ENCODE peak calls at places on chromosomes 16 and 17, in nine cellular contexts. M is fibroblast of villous mesenchyme, E is BJ, D is left ventricle myocardium inferior, W is AG09319, C is astrocyte of the cerebellum, B is DND-41, S is lower lobe of right lung, Y is mucosa of descending colon. R is an unnamed sample.

GRCh38 chr16:85901760-85902365 is 2.9 kb downstream of the IRF8 start:
- DNase-seq in B (no peak), Y (no peak), C (no peak), M (no peak), W (no peak), S (no peak), E (no peak), D (no peak), R (no peak)

GRCh38 chr17:39642675-39643074 is 5.7 kb downstream of the STARD3 start:
- DNase-seq in Y (no peak), W (no peak), B (no peak), M (no peak), S (no peak), E (no peak), C (no peak), D (no peak), R (no peak)

GRCh38 chr16:52861614-52862022 is 191.1 kb downstream of the CHD9NB start:
- DNase-seq in E (no peak), S (no peak), B (no peak), Y (peak), W (no peak), M (no peak), C (no peak), D (no peak), R (no peak)

GRCh38 chr17:18117974-18118632 is 9.5 kb downstream of the MYO15A start:
- DNase-seq in S (no peak), M (peak), E (no peak), C (no peak), B (no peak), D (no peak), W (no peak), Y (no peak), R (no peak)

GRCh38 chr16:31064882-31065461 is 9.1 kb downstream of the ZNF668 start:
- DNase-seq in M (peak), E (peak), B (no peak), C (peak), S (no peak), W (peak), Y (peak), D (peak), R (no peak)

GRCh38 chr16:12612598-12613101 is 191.0 kb downstream of the CPPED1 start:
- DNase-seq in B (no peak), S (no peak), M (no peak), D (no peak), C (no peak), E (no peak), W (no peak), Y (no peak), R (peak)

GRCh38 chr17:310111-311010 is 42.2 kb downstream of the RPH3AL start:
- DNase-seq in D (no peak), B (no peak), S (peak), E (no peak), C (no peak), Y (no peak), M (no peak), W (no peak), R (no peak)

GRCh38 chr17:13393841-13394710 is 207.7 kb downstream of the HS3ST3A1 start:
- DNase-seq in B (no peak), D (no peak), M (peak), W (peak), E (peak), S (no peak), C (no peak), Y (no peak), R (no peak)

GRCh38 chr17:34909040-34909439 is 52.2 kb downstream of the CCT6B start:
- DNase-seq in W (no peak), E (no peak), S (no peak), M (no peak), Y (no peak), B (no peak), D (no peak), C (no peak), R (no peak)

GRCh38 chr17:78783711-78784396 is 1.8 kb upstream of the CYTH1 start:
- DNase-seq in E (no peak), M (peak), W (no peak), S (no peak), D (no peak), B (no peak), C (no peak), Y (no peak), R (no peak)

GRCh38 chr17:2474371-2474770 is 37.3 kb downstream of the METTL16 start:
- DNase-seq in Y (no peak), S (no peak), W (no peak), C (no peak), M (no peak), D (no peak), B (no peak), E (no peak), R (no peak)

DNA sequence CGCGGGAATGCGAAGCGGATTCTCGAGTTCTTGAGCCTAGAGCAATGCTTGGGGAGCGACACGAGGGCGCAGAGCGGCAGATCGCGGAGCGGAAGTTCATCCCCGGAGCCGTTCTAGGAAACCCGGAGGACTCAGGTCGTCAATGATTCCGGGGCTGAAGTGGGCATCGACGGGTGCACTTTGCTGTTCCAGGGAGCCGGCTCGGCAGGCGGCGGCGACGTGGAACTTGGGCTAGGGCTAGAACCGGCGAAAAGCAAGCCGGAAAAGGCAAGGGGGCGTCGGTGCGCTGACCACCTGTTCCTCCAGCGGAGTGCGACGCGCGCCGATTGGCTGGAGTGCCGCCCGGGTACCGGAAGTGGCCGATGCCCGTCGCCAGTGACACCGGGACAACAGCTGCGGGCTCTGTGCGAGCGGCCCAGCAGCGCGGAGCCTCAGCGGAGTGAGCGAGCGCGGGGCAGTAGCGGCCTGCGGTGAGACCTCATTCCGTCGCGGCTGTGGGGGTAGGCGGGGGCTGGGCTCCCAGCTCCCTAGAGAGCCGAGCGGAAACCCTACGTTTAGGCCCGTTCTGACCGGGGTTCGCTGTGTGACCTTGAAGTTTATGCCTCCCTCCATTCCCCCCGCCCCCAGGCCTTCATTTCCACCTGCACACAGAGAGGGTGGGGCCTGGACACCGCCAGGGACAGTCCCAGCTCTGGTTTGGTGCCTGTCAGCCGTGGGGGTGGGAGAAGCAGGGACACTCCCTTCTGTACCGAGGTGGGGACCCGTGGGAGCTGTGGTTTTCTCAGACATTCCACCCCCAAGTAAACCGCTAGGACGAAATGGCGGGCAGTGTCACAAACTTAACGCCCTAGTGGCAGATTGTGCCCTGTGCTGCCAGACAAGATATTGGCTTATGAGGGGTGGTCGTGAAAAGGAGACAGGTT is at the start of gene ZFP3:
- DNase-seq in Y (peak), C (peak), D (peak), E (peak), S (peak), W (peak), M (peak), B (peak), R (peak)
- TF ChIP-seq CTCF in Y (no peak), C (no peak), D (peak), E (peak), S (no peak), W (peak), M (no peak), B (peak), R (no peak)

GRCh38 chr17:22506231-22506630 is 813.9 kb downstream of the KCNJ18 start:
- DNase-seq in M (no peak), E (no peak), C (no peak), Y (no peak), D (no peak), W (no peak), B (no peak), S (no peak), R (no peak)

GRCh38 chr17:22510504-22510903 is 818.2 kb downstream of the KCNJ18 start:
- DNase-seq in D (no peak), B (no peak), C (no peak), Y (no peak), S (no peak), E (no peak), M (no peak), W (no peak), R (no peak)

GRCh38 chr17:22506861-22507260 is 814.5 kb downstream of the KCNJ18 start:
- DNase-seq in S (no peak), B (no peak), C (no peak), W (no peak), E (no peak), M (no peak), Y (no peak), D (no peak), R (no peak)

GRCh38 chr17:22505660-22506059 is 813.3 kb downstream of the KCNJ18 start:
- DNase-seq in W (no peak), B (no peak), S (no peak), M (no peak), C (no peak), Y (no peak), D (no peak), E (no peak), R (no peak)

DNA sequence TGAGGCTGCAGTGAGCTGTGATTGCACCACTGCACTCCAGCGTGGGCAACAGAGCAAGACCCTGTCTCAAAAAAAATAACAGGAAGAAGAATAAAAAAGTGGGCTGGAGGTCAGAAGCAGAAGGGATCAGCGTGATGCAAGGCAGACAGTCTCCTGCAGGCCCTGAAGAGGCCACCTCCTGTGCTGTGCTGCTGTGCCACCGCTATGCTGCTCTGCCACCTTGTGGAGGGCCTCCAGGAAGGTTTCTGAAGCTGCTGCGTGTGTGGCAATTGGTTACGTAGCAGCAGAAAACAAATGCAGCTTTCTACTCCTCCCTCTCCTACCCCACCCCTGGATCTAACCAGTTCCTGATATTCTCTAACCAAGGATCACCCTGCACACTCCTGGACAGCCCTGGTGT is 815.5 kb downstream of the KCNJ18 start:
- DNase-seq in S (no peak), W (no peak), M (no peak), D (no peak), C (no peak), Y (no peak), B (peak), E (no peak), R (peak)
- TF ChIP-seq CTCF in S (no peak), W (no peak), M (no peak), D (no peak), C (no peak), Y (no peak), B (peak), E (no peak), R (no peak)

GRCh38 chr16:81449899-81450608 is 5.4 kb downstream of the CMIP start:
- DNase-seq in Y (no peak), B (no peak), M (no peak), S (no peak), E (no peak), W (no peak), D (no peak), C (no peak), R (no peak)

GRCh38 chr16:81449241-81449640 is 4.6 kb downstream of the CMIP start:
- DNase-seq in W (no peak), D (no peak), C (no peak), B (no peak), S (no peak), M (no peak), E (no peak), Y (no peak), R (peak)

GRCh38 chr16:81451753-81452680 is 7.4 kb downstream of the CMIP start:
- DNase-seq in W (no peak), D (no peak), M (no peak), C (no peak), B (peak), Y (peak), E (no peak), S (peak), R (peak)

GRCh38 chr16:81453091-81453728 is 8.6 kb downstream of the CMIP start:
- DNase-seq in W (no peak), Y (no peak), S (no peak), E (no peak), B (no peak), M (no peak), C (no peak), D (no peak), R (no peak)

DNA sequence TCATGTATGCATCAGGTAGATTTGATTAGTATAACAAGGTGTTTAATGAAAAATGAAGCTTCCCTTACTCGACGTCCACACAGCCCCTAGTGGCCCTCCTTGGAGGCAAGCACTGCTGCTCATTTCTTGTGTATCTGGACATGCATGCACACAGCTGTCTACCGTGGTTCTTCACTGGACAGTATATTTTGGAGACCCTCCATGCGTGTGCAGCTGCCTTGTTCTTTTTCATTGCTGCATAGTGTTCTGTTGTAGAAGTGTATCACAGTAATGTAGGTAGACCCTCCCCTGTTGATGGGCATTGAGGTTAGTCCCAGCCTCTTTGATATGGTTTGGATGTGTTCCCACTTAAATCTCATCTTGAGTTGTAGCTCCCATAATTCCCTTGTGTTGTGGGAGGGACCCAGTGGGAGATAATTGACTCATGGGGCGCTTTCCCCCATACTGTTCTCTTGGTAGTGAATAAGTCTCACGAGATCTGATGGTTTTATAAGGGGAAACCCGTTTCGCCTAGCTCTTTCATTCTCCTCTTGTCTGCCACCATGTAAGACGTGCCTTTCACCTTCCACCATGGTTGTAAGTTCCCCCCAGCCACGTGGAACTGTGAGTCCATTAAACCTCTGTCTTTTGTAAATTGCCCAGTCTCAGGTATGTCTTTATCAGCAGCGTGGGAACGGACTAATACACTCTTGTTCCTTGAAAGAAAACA is 6.3 kb downstream of the CMIP start:
- DNase-seq in Y (no peak), S (no peak), B (no peak), E (no peak), M (no peak), D (no peak), W (no peak), C (no peak), R (peak)
- TF ChIP-seq CTCF in Y (no peak), S (no peak), B (peak), E (no peak), M (no peak), D (no peak), W (no peak), C (peak), R (no peak)

DNA sequence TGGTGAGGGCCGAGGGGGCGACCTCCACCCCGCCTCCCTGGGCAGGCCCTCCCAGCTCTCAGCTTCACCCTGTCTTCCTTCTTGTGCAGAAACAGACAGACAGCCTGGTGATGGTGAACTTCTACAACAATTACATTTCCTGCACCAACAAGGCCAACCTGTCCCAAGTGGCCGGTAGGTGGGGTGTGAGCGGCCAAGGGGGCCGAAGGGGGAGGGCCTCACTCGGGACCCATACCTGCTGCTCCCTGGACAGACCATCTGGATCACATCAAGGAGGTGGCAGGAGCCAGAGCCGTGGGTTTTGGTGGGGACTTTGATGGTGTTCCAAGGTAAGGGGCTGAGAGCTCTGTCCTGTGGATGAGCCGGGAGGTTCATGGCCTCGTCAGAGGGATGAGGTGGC is 20.1 kb downstream of the CHMP1A start:
- DNase-seq in B (no peak), S (no peak), Y (no peak), D (no peak), C (no peak), E (no peak), M (no peak), W (no peak), R (no peak)
- TF ChIP-seq CTCF in B (no peak), S (no peak), Y (no peak), D (no peak), C (no peak), E (no peak), M (no peak), W (no peak), R (no peak)